ENCODE peak calls at places on chromosomes 7 and 10, in four cellular contexts. One of them, this sample, is unnamed.
A peak's percentile ranks its signal among the peaks of the same experiment; 100 is the strongest.

GRCh38 chr10:26215923-26216576 is 524 bp upstream of the GAD2 start:
- DNase-seq in iris pigment epithelial cell: peak; percentile 12
- DNase-seq in IMR-90: no peak
- DNase-seq in DMS79: peak; percentile 50
- DNase-seq in this sample: no peak

GRCh38 chr7:114879554-114879953 is 42.3 kb upstream of the MDFIC start:
- DNase-seq in iris pigment epithelial cell: peak; percentile 90
- DNase-seq in IMR-90: peak; percentile 81
- DNase-seq in DMS79: no peak
- DNase-seq in this sample: no peak

GRCh38 chr7:8035647-8036518 is 67.3 kb downstream of the GLCCI1 start:
- DNase-seq in iris pigment epithelial cell: peak; percentile 65
- DNase-seq in IMR-90: peak; percentile 55
- DNase-seq in DMS79: no peak
- DNase-seq in this sample: no peak

GRCh38 chr7:51029586-51030230 is 247.0 kb upstream of the GRB10 start:
- DNase-seq in iris pigment epithelial cell: peak; percentile 92
- DNase-seq in IMR-90: peak; percentile 92
- DNase-seq in DMS79: no peak
- DNase-seq in this sample: no peak

GRCh38 chr10:114380060-114380459 is 24.2 kb downstream of the AFAP1L2 start:
- DNase-seq in iris pigment epithelial cell: no peak
- DNase-seq in IMR-90: no peak
- DNase-seq in DMS79: no peak
- DNase-seq in this sample: no peak

GRCh38 chr10:118948784-118949183 is 80.7 kb upstream of the NANOS1 start:
- DNase-seq in iris pigment epithelial cell: no peak
- DNase-seq in IMR-90: no peak
- DNase-seq in DMS79: no peak
- DNase-seq in this sample: no peak

GRCh38 chr7:83271212-83272099 is 108.8 kb upstream of the PCLO start:
- DNase-seq in iris pigment epithelial cell: peak; percentile 67
- DNase-seq in IMR-90: peak; percentile 19
- DNase-seq in DMS79: peak; percentile 11
- DNase-seq in this sample: no peak

GRCh38 chr10:79331709-79332108 is 15.6 kb upstream of the PPIF start:
- DNase-seq in iris pigment epithelial cell: peak; percentile 94
- DNase-seq in IMR-90: peak; percentile 97
- DNase-seq in DMS79: no peak
- DNase-seq in this sample: peak; percentile 85

GRCh38 chr7:45017253-45017652 is 17.3 kb downstream of the CCM2 start:
- DNase-seq in iris pigment epithelial cell: no peak
- DNase-seq in IMR-90: no peak
- DNase-seq in DMS79: no peak
- DNase-seq in this sample: no peak

GRCh38 chr7:38306136-38306535 is 32.7 kb upstream of the TARP start:
- DNase-seq in iris pigment epithelial cell: peak; percentile 32
- DNase-seq in IMR-90: peak; percentile 45
- DNase-seq in DMS79: no peak
- DNase-seq in this sample: no peak

GRCh38 chr10:3803884-3804741 is 19.1 kb upstream of the KLF6 start:
- DNase-seq in iris pigment epithelial cell: peak; percentile 56
- DNase-seq in IMR-90: peak; percentile 13
- DNase-seq in DMS79: no peak
- DNase-seq in this sample: no peak

GRCh38 chr7:139897422-139898085 is 68.5 kb downstream of the TBXAS1 start:
- DNase-seq in iris pigment epithelial cell: no peak
- DNase-seq in IMR-90: no peak
- DNase-seq in DMS79: no peak
- DNase-seq in this sample: no peak

GRCh38 chr7:98281757-98282652 is 519 bp downstream of the BRI3 start:
- DNase-seq in iris pigment epithelial cell: no peak
- DNase-seq in IMR-90: no peak
- DNase-seq in DMS79: no peak
- DNase-seq in this sample: peak; percentile 95

GRCh38 chr7:24291271-24291670 is 7.3 kb downstream of the NPY start:
- DNase-seq in iris pigment epithelial cell: no peak
- DNase-seq in IMR-90: no peak
- DNase-seq in DMS79: no peak
- DNase-seq in this sample: no peak

GRCh38 chr7:99011706-99012404 is 132.1 kb downstream of the SMURF1 start:
- DNase-seq in iris pigment epithelial cell: no peak
- DNase-seq in IMR-90: no peak
- DNase-seq in DMS79: no peak
- DNase-seq in this sample: no peak

GRCh38 chr7:48041665-48041995 is 6.3 kb downstream of the C7orf57 start:
- DNase-seq in iris pigment epithelial cell: peak; percentile 55
- DNase-seq in IMR-90: peak; percentile 47
- DNase-seq in DMS79: no peak
- DNase-seq in this sample: no peak

GRCh38 chr7:90655566-90655965 is 59.4 kb downstream of the CDK14 start:
- DNase-seq in iris pigment epithelial cell: peak; percentile 93
- DNase-seq in IMR-90: peak; percentile 94
- DNase-seq in DMS79: peak; percentile 55
- DNase-seq in this sample: no peak

GRCh38 chr10:92590623-92591549 is 2.0 kb upstream of the KIF11 start:
- DNase-seq in iris pigment epithelial cell: peak; percentile 36
- DNase-seq in IMR-90: peak; percentile 69
- DNase-seq in DMS79: no peak
- DNase-seq in this sample: peak; percentile 83

GRCh38 chr10:73914036-73914435 is 3.1 kb downstream of the PLAU start:
- DNase-seq in iris pigment epithelial cell: no peak
- DNase-seq in IMR-90: no peak
- DNase-seq in DMS79: no peak
- DNase-seq in this sample: no peak

GRCh38 chr10:35195361-35196306 is 69.0 kb downstream of the CREM start:
- DNase-seq in iris pigment epithelial cell: peak; percentile 98
- DNase-seq in IMR-90: peak; percentile 99
- DNase-seq in DMS79: peak; percentile 17
- DNase-seq in this sample: peak; percentile 79

GRCh38 chr10:25304606-25305005 is 129.8 kb downstream of the GPR158 start:
- DNase-seq in iris pigment epithelial cell: peak; percentile 30
- DNase-seq in IMR-90: no peak
- DNase-seq in DMS79: no peak
- DNase-seq in this sample: no peak

GRCh38 chr10:16699435-16699834 is 117.8 kb downstream of the RSU1 start:
- DNase-seq in iris pigment epithelial cell: no peak
- DNase-seq in IMR-90: no peak
- DNase-seq in DMS79: no peak
- DNase-seq in this sample: no peak

GRCh38 chr7:78985509-78985908 is 468.0 kb downstream of the MAGI2 start:
- DNase-seq in iris pigment epithelial cell: peak; percentile 0
- DNase-seq in IMR-90: no peak
- DNase-seq in DMS79: no peak
- DNase-seq in this sample: no peak

GRCh38 chr7:136874393-136875032 is 6.1 kb downstream of the CHRM2 start:
- DNase-seq in iris pigment epithelial cell: peak; percentile 33
- DNase-seq in IMR-90: peak; percentile 73
- DNase-seq in DMS79: no peak
- DNase-seq in this sample: no peak

GRCh38 chr7:81600608-81601007 is 169.2 kb downstream of the HGF start:
- DNase-seq in iris pigment epithelial cell: peak; percentile 87
- DNase-seq in IMR-90: peak; percentile 94
- DNase-seq in DMS79: no peak
- DNase-seq in this sample: no peak

GRCh38 chr10:70722820-70723424 is 50.6 kb downstream of the ADAMTS14 start:
- DNase-seq in iris pigment epithelial cell: peak; percentile 71
- DNase-seq in IMR-90: peak; percentile 53
- DNase-seq in DMS79: no peak
- DNase-seq in this sample: no peak

GRCh38 chr7:141585592-141586510 is 34.6 kb downstream of the AGK start:
- DNase-seq in iris pigment epithelial cell: peak; percentile 98
- DNase-seq in IMR-90: peak; percentile 95
- DNase-seq in DMS79: peak; percentile 17
- DNase-seq in this sample: no peak